ENCODE peak calls at places on chromosomes 3 and 15, in seven cellular contexts. R is IMR-90, X is breast epithelium, J is kidney, I is tibial artery, M is cardiac muscle cell, S is endodermal cell. W is an unnamed sample.

GRCh38 chr3:157129782-157130137 is 30.2 kb downstream of the CCNL1 start:
- DNase-seq in R (no peak), X (no peak), J (no peak), I (no peak), M (peak), S (peak), W (no peak)

GRCh38 chr3:41073190-41073589 is 126.1 kb upstream of the CTNNB1 start:
- DNase-seq in R (no peak), X (no peak), J (no peak), I (no peak), M (peak), S (peak), W (peak)

GRCh38 chr3:78506581-78507195 is 1261.1 kb downstream of the ROBO1 start:
- DNase-seq in R (no peak), X (no peak), J (no peak), I (no peak), M (peak), S (no peak), W (peak)

GRCh38 chr3:182811269-182811596 is 17.9 kb downstream of the ATP11B start:
- DNase-seq in R (no peak), X (no peak), J (no peak), I (no peak), M (no peak), S (no peak), W (no peak)

GRCh38 chr3:50227390-50228183 is 8.4 kb upstream of the GNAI2 start:
- DNase-seq in R (peak), X (peak), J (peak), I (peak), M (peak), S (peak), W (peak)

GRCh38 chr3:15265655-15266509 is 59.8 kb downstream of the CAPN7 start:
- DNase-seq in R (no peak), X (no peak), J (no peak), I (no peak), M (no peak), S (no peak), W (no peak)

GRCh38 chr3:175746308-175746707 is 887.2 kb downstream of the NAALADL2 start:
- DNase-seq in R (no peak), X (no peak), J (no peak), I (no peak), M (no peak), S (no peak), W (no peak)

GRCh38 chr15:31867536-31868442 is 162.5 kb upstream of the CHRNA7 start:
- DNase-seq in R (peak), X (no peak), J (no peak), I (no peak), M (peak), S (peak), W (peak)

GRCh38 chr3:99325407-99325806 is 313.0 kb upstream of the COL8A1 start:
- DNase-seq in R (peak), X (no peak), J (no peak), I (no peak), M (peak), S (no peak), W (no peak)

GRCh38 chr3:168029705-168030104 is 66.0 kb downstream of the GOLIM4 start:
- DNase-seq in R (no peak), X (no peak), J (no peak), I (no peak), M (no peak), S (peak), W (no peak)

GRCh38 chr15:72554471-72555425 is 80.6 kb downstream of the ARIH1 start:
- DNase-seq in R (peak), X (no peak), J (no peak), I (no peak), M (peak), S (no peak), W (peak)

GRCh38 chr3:149900322-149900721 is 70.4 kb downstream of the PFN2 start:
- DNase-seq in R (no peak), X (no peak), J (no peak), I (no peak), M (no peak), S (no peak), W (no peak)

GRCh38 chr3:32869513-32870047 is 51.8 kb downstream of the TRIM71 start:
- DNase-seq in R (no peak), X (no peak), J (no peak), I (no peak), M (no peak), S (peak), W (no peak)

GRCh38 chr3:52528596-52529375 is 4.9 kb downstream of the NT5DC2 start:
- DNase-seq in R (no peak), X (peak), J (peak), I (peak), M (no peak), S (peak), W (no peak)

GRCh38 chr3:65979731-65980130 is 59.0 kb downstream of the MAGI1 start:
- DNase-seq in R (peak), X (no peak), J (no peak), I (no peak), M (peak), S (no peak), W (peak)

GRCh38 chr3:139676634-139677197 is 1.1 kb downstream of the NMNAT3 start:
- DNase-seq in R (no peak), X (no peak), J (no peak), I (no peak), M (no peak), S (no peak), W (no peak)

GRCh38 chr15:68818088-68818670 is 2.5 kb downstream of the ANP32A start:
- DNase-seq in R (peak), X (peak), J (peak), I (peak), M (peak), S (peak), W (peak)

GRCh38 chr3:8856721-8857120 is 87.3 kb upstream of the OXTR start:
- DNase-seq in R (peak), X (no peak), J (no peak), I (no peak), M (no peak), S (no peak), W (peak)

DNA sequence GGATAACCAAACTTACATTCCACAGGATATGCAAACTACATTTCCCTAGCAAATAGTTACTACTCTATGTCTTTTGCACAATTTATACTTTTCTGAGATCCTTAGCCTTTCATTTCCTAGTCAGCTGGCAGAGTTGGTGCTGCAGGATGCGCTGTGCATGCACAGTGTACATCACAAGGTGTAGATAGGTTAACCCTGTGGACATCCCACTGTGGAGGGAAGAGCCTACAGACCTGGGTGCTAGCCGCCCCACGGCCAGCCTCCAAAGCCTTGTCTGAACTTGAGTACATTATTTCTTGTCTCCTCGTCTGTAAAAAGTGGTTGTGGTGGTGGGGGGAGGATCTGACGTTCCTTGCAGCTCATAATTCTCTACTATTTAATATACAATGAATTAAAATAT is 3.5 kb downstream of the TNFSF10 start:
- DNase-seq in R (no peak), X (no peak), J (no peak), I (no peak), M (no peak), S (no peak), W (no peak)
- H3K4me3 ChIP-seq in R (no peak), X (peak), J (peak), I (no peak), M (no peak), S (no peak), W (no peak)

GRCh38 chr3:126033051-126033745 is 50.7 kb downstream of the SLC41A3 start:
- DNase-seq in R (no peak), X (no peak), J (no peak), I (no peak), M (no peak), S (no peak), W (no peak)

GRCh38 chr3:126036056-126036549 is 47.8 kb downstream of the SLC41A3 start:
- DNase-seq in R (no peak), X (no peak), J (no peak), I (peak), M (no peak), S (no peak), W (no peak)

GRCh38 chr3:126033765-126034164 is 50.2 kb downstream of the SLC41A3 start:
- DNase-seq in R (no peak), X (no peak), J (no peak), I (peak), M (no peak), S (no peak), W (no peak)

GRCh38 chr3:126034481-126035361 is 49.2 kb downstream of the SLC41A3 start:
- DNase-seq in R (peak), X (no peak), J (no peak), I (peak), M (no peak), S (no peak), W (no peak)

DNA sequence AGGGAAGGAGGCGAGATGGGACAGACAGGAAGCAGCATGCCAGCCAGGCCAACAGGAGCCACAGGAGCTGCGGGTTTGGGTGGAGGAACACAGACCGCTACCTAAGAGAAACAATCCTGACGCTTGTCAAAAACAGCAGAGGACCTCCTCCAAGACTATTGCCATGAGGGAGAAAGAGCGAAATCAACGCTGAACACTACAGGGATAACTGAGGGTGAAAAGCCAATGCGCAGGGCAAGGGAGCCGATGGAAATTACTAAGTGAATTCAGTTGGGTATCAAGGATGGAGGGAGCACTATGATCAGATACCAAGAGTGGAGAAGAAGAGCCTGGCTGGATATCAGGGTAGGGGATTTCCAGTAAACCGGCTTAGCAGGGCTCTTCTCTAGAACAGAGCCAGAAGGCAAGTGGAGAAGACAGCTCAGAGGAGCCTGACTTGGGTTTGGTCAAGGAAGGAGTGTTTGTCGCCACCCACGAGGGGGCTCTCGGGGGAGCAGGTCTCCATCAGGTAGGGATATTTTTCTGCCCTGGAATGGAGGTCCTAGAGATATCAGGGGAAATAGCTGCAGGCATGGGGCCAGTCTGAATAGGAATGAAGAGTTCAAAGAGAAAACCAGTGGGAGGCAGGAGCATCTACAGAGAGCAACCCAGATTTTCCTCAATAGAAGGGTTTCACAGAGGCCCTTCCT is 48.4 kb downstream of the SLC41A3 start:
- DNase-seq in R (no peak), X (no peak), J (no peak), I (peak), M (no peak), S (no peak), W (no peak)
- H3K27ac ChIP-seq in R (no peak), X (no peak), J (no peak), I (no peak), M (no peak), S (no peak), W (no peak)

DNA sequence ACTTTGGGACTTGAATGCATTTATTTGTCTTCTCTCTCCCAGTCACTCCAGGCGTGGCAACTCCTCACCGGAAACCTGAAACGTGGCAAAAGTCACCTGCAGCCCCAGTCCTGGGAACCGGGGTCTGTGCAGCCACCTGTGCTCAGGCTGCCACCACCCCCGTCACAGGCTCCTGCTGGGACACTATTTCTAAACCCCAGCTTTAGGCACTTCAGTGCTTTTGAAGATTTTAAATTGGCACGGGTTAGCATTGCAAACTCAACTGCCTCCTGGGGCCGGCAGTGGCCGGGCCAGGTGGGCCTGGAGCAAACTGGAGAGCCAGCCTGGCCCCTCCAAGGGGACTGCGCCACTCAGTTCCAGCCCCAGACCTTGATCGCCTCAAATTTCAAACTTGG is 146.7 kb upstream of the IQSEC1 start:
- DNase-seq in R (no peak), X (no peak), J (peak), I (no peak), M (no peak), S (no peak), W (no peak)
- H3K4me3 ChIP-seq in R (no peak), X (no peak), J (no peak), I (no peak), M (no peak), S (no peak), W (no peak)

GRCh38 chr3:132695006-132695405 is 27.2 kb downstream of the NPHP3 start:
- DNase-seq in R (no peak), X (no peak), J (no peak), I (no peak), M (no peak), S (no peak), W (no peak)
- H3K27ac ChIP-seq in R (no peak), X (no peak), J (no peak), I (no peak), M (peak), S (no peak), W (no peak)

GRCh38 chr3:46673151-46674030 is 20.1 kb downstream of the ALS2CL start:
- DNase-seq in R (no peak), X (peak), J (peak), I (peak), M (no peak), S (peak), W (no peak)

GRCh38 chr3:46670000-46670890 is 23.2 kb downstream of the ALS2CL start:
- DNase-seq in R (no peak), X (peak), J (peak), I (peak), M (no peak), S (peak), W (no peak)

GRCh38 chr3:46670891-46671427 is 22.5 kb downstream of the ALS2CL start:
- DNase-seq in R (no peak), X (peak), J (peak), I (peak), M (no peak), S (peak), W (no peak)

GRCh38 chr3:46672349-46672695 is 21.2 kb downstream of the ALS2CL start:
- DNase-seq in R (no peak), X (peak), J (no peak), I (peak), M (no peak), S (peak), W (no peak)

GRCh38 chr3:46671541-46672348 is 21.7 kb downstream of the ALS2CL start:
- DNase-seq in R (no peak), X (peak), J (peak), I (peak), M (no peak), S (peak), W (no peak)
- H3K4me3 ChIP-seq in R (no peak), X (no peak), J (no peak), I (no peak), M (no peak), S (no peak), W (no peak)

GRCh38 chr3:33884204-33884561 is 85.8 kb downstream of the PDCD6IP start:
- DNase-seq in R (no peak), X (no peak), J (no peak), I (no peak), M (peak), S (peak), W (no peak)
- H3K27ac ChIP-seq in R (no peak), X (no peak), J (no peak), I (no peak), M (no peak), S (no peak), W (no peak)

GRCh38 chr3:123790254-123791072 is 93.7 kb downstream of the MYLK start:
- DNase-seq in R (peak), X (no peak), J (no peak), I (no peak), M (no peak), S (no peak), W (no peak)
- H3K4me3 ChIP-seq in R (no peak), X (no peak), J (no peak), I (no peak), M (no peak), S (no peak), W (no peak)

GRCh38 chr15:80893777-80894176 is 95.8 kb downstream of the MESD start:
- DNase-seq in R (no peak), X (no peak), J (no peak), I (no peak), M (no peak), S (no peak), W (no peak)
- H3K27ac ChIP-seq in R (no peak), X (no peak), J (no peak), I (no peak), M (no peak), S (no peak), W (no peak)

GRCh38 chr15:58626378-58626777 is 123.1 kb downstream of the ADAM10 start:
- DNase-seq in R (no peak), X (no peak), J (no peak), I (no peak), M (no peak), S (no peak), W (no peak)

GRCh38 chr15:58627046-58627445 is 122.5 kb downstream of the ADAM10 start:
- DNase-seq in R (no peak), X (no peak), J (no peak), I (no peak), M (no peak), S (no peak), W (no peak)

GRCh38 chr15:58629625-58630024 is 119.9 kb downstream of the ADAM10 start:
- DNase-seq in R (no peak), X (no peak), J (no peak), I (no peak), M (no peak), S (no peak), W (no peak)

GRCh38 chr15:58627706-58628105 is 121.8 kb downstream of the ADAM10 start:
- DNase-seq in R (no peak), X (no peak), J (no peak), I (no peak), M (peak), S (no peak), W (no peak)

DNA sequence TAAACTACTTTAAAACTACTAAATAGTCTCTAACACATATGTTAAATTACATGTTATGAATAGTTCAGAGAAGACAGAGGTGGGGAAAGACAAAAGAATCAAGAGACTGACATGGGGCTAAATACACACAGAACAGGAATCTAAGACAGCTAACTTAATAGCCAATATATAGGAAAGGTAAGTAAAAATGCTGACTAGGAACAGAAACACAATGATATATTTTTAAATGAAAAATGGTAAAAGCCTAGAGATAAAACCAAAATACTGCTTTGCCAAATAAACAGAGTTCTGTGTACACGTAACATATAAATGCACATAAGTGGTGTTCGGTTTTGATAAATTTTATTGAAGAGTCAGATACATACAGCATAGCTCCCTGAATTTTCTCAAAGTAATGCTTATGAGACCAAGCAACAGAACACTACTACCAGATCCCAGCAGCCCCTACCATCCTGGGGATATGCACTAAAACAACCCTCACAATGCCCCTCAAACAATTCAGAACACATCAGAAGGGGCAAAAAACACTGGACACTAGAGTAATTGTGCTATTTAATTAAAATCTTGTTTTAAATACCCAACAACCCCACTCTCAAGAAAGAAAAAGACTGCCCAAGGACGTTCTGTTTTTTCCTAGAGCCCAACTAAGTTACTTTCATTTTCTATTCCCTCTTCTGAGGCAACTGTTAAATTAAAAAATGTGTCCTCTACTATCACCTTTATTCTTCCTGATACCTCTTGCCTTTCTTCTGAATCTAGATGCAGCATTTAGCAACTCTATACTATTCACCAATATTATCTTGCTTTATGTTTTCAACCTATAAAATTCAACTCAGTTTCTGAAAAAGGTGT is 121.1 kb downstream of the ADAM10 start:
- DNase-seq in R (no peak), X (no peak), J (no peak), I (no peak), M (peak), S (no peak), W (no peak)
- H3K4me3 ChIP-seq in R (peak), X (peak), J (peak), I (peak), M (no peak), S (no peak), W (peak)